ENCODE peak calls at places on chromosomes 11 and 22, in six cellular contexts. F is heart left ventricle, W is fibroblast of the aortic adventitia, O is pancreas, J is tibial nerve, E is sigmoid colon. B is an unnamed sample.

GRCh38 chr11:2775626-2776350 is 76.0 kb upstream of the KCNQ1OT1 start:
- DNase-seq in O (peak), E (peak), J (no peak), W (no peak), F (peak), B (no peak)

GRCh38 chr11:67463680-67464410 is 5.2 kb downstream of the TMEM134 start:
- DNase-seq in W (no peak), F (peak), O (peak), J (peak), E (peak), B (no peak)

GRCh38 chr11:72379384-72380131 is 54.8 kb downstream of the CLPB start:
- DNase-seq in J (no peak), W (no peak), F (no peak), O (no peak), E (no peak), B (no peak)

GRCh38 chr11:111851636-111852035 is 19.7 kb downstream of the ALG9 start:
- DNase-seq in J (no peak), F (no peak), O (no peak), W (peak), E (no peak), B (no peak)

GRCh38 chr11:83449338-83449913 is 163.3 kb upstream of the CCDC90B start:
- DNase-seq in W (no peak), J (no peak), O (no peak), F (no peak), E (no peak), B (no peak)

GRCh38 chr22:44199164-44199563 is 18.4 kb downstream of the PARVG start:
- DNase-seq in E (no peak), J (no peak), W (no peak), F (no peak), O (no peak), B (no peak)

GRCh38 chr11:9462806-9463537 is 2.2 kb downstream of the ZNF143 start:
- DNase-seq in J (no peak), O (no peak), E (no peak), F (no peak), W (peak), B (no peak)

GRCh38 chr11:132220464-132220863 is 850.0 kb downstream of the NTM start:
- DNase-seq in O (no peak), J (no peak), W (peak), E (no peak), F (no peak), B (no peak)

GRCh38 chr11:65110354-65110861 is 1.3 kb upstream of the TM7SF2 start:
- DNase-seq in F (peak), E (peak), O (peak), W (peak), J (peak), B (peak)

GRCh38 chr11:32479291-32479690 is 44.0 kb upstream of the WT1 start:
- DNase-seq in J (no peak), F (no peak), W (no peak), O (no peak), E (no peak), B (no peak)

GRCh38 chr11:116478205-116478604 is 294.6 kb downstream of the BUD13 start:
- DNase-seq in J (no peak), E (no peak), F (no peak), O (no peak), W (no peak), B (no peak)

GRCh38 chr22:23762866-23763578 is at the start of gene C22orf15:
- DNase-seq in O (no peak), F (no peak), W (peak), J (no peak), E (no peak), B (no peak)

GRCh38 chr22:50191041-50191740 is 5.5 kb downstream of the TRABD start:
- DNase-seq in F (peak), O (no peak), E (no peak), W (no peak), J (no peak), B (peak)

GRCh38 chr11:111765320-111765983 is 737 bp downstream of the PPP2R1B start:
- DNase-seq in W (no peak), F (no peak), E (no peak), J (peak), O (peak), B (no peak)

GRCh38 chr11:45092901-45093760 is 53.3 kb upstream of the PRDM11 start:
- DNase-seq in E (no peak), O (no peak), F (no peak), W (peak), J (no peak), B (no peak)

GRCh38 chr22:19919701-19920363 is 21.7 kb upstream of the COMT start:
- DNase-seq in E (no peak), J (no peak), F (no peak), W (no peak), O (no peak), B (no peak)

GRCh38 chr11:112248216-112248615 is 12.4 kb downstream of the PLET1 start:
- DNase-seq in W (peak), J (no peak), E (no peak), O (no peak), F (no peak), B (no peak)

GRCh38 chr22:46657996-46658947 is 38.1 kb downstream of the GRAMD4 start:
- DNase-seq in F (no peak), O (no peak), J (no peak), W (no peak), E (no peak), B (no peak)

GRCh38 chr11:103035656-103036434 is 56.1 kb downstream of the DCUN1D5 start:
- DNase-seq in F (no peak), J (peak), O (peak), W (peak), E (no peak), B (peak)

GRCh38 chr11:66339163-66339675 is 3.0 kb upstream of the RIN1 start:
- DNase-seq in W (no peak), F (peak), J (no peak), E (peak), O (no peak), B (no peak)

GRCh38 chr11:454801-455565 is 4.9 kb downstream of the PTDSS2 start:
- DNase-seq in E (no peak), J (no peak), O (no peak), W (no peak), F (peak), B (no peak)

GRCh38 chr11:118703563-118704106 is 24.2 kb upstream of the TREH start:
- DNase-seq in W (no peak), J (peak), F (no peak), O (no peak), E (peak), B (no peak)

GRCh38 chr11:69304686-69305085 is 10.7 kb downstream of the MYEOV start:
- DNase-seq in E (no peak), W (no peak), O (no peak), F (no peak), J (no peak), B (no peak)

GRCh38 chr22:23401111-23401909 is 178.8 kb downstream of the IGLL1 start:
- DNase-seq in F (no peak), J (no peak), O (peak), E (peak), W (peak), B (no peak)

GRCh38 chr22:20451920-20452319 is 14.3 kb upstream of the SCARF2 start:
- DNase-seq in F (no peak), J (no peak), O (no peak), E (no peak), W (no peak), B (no peak)

GRCh38 chr22:32695451-32695891 is 106.0 kb upstream of the TIMP3 start:
- DNase-seq in J (no peak), F (no peak), O (no peak), E (no peak), W (peak), B (no peak)

GRCh38 chr11:12070446-12071267 is 39.7 kb upstream of the MICAL2 start:
- DNase-seq in E (peak), O (no peak), J (no peak), F (no peak), W (no peak), B (no peak)

GRCh38 chr11:35363246-35364100 is 55.9 kb downstream of the SLC1A2 start:
- DNase-seq in E (peak), W (peak), J (peak), O (no peak), F (no peak), B (no peak)

GRCh38 chr11:61309141-61309540 is 14.0 kb upstream of the VWCE start:
- DNase-seq in O (no peak), E (no peak), F (no peak), W (no peak), J (no peak), B (no peak)

GRCh38 chr11:42595856-42596255 is 715.9 kb upstream of the API5 start:
- DNase-seq in W (no peak), O (no peak), E (no peak), F (no peak), J (no peak), B (no peak)

GRCh38 chr11:64536997-64537396 is 54.0 kb upstream of the SLC22A12 start:
- DNase-seq in O (no peak), W (no peak), J (no peak), F (no peak), E (no peak), B (no peak)

GRCh38 chr11:68889948-68890446 is 13.6 kb downstream of the MRPL21 start:
- DNase-seq in J (peak), E (peak), W (peak), F (no peak), O (no peak), B (no peak)

GRCh38 chr11:60056349-60056969 is at the start of gene MS4A3:
- DNase-seq in O (no peak), F (no peak), J (no peak), W (no peak), E (no peak), B (no peak)

GRCh38 chr11:80365315-80365714 is 924.5 kb upstream of the TENM4 start:
- DNase-seq in O (no peak), E (no peak), F (no peak), W (no peak), J (no peak), B (peak)

GRCh38 chr11:86592659-86593451 is 79.6 kb downstream of the ME3 start:
- DNase-seq in W (peak), F (no peak), E (peak), J (peak), O (peak), B (peak)

GRCh38 chr11:29432719-29433325 is 584.0 kb downstream of the KCNA4 start:
- DNase-seq in O (no peak), J (no peak), E (no peak), F (no peak), W (peak), B (peak)

GRCh38 chr11:76783901-76784813 is 1.0 kb downstream of the TSKU start:
- DNase-seq in E (peak), J (no peak), O (peak), F (peak), W (peak), B (no peak)

GRCh38 chr22:19818264-19819208 is 36.1 kb downstream of the GNB1L start:
- DNase-seq in E (no peak), W (no peak), J (no peak), F (peak), O (no peak), B (no peak)

GRCh38 chr11:66491315-66491935 is 11.2 kb downstream of the DPP3 start:
- DNase-seq in F (no peak), E (no peak), W (no peak), J (no peak), O (no peak), B (no peak)

GRCh38 chr11:494761-495536 is 12.1 kb downstream of the RNH1 start:
- DNase-seq in E (no peak), F (no peak), W (no peak), O (no peak), J (no peak), B (no peak)

DNA sequence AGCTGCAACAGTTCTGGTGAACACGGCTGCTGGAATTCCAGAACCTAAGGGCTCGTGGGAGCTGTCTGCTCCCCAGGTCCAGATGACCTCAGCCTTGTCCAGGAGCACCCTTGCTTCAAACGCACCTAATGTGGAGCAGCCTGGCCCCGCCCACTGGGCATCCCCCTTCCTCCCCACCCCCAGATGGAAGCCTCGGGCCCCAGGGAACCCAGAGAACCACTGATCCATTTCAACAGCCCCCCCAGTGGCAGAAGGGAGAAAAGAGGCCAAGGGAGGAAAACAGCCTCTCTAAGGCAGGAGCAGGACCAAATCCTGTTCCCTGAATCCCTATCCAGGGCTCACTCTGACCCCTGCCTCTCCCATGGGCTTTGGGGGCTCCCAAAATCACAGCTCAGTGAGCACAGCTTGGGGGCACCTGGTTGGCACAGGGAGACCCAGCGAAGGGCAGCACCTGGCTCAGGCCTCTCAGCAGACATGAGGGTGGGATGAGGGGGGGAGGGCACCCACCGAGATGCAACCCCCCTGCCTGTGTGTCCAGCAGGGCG is 1.2 kb downstream of the CYTH4 start:
- DNase-seq in E (no peak), J (no peak), O (no peak), W (no peak), F (peak), B (peak)
- TF ChIP-seq CTCF in E (no peak), J (no peak), O (no peak), W (peak), F (no peak), B (peak)

GRCh38 chr11:89201138-89201537 is 23.5 kb downstream of the TYR start:
- DNase-seq in J (no peak), O (no peak), F (no peak), W (no peak), E (no peak), B (no peak)

GRCh38 chr11:89203814-89204213 is 26.1 kb downstream of the TYR start:
- DNase-seq in E (no peak), W (no peak), O (no peak), J (no peak), F (no peak), B (no peak)

GRCh38 chr11:89205378-89205777 is 27.7 kb downstream of the TYR start:
- DNase-seq in O (no peak), W (no peak), E (no peak), J (no peak), F (no peak), B (no peak)
- TF ChIP-seq CTCF in O (no peak), W (no peak), E (no peak), J (no peak), F (no peak), B (no peak)

GRCh38 chr11:47007579-47007978 is 71.0 kb downstream of the CSTPP1 start:
- DNase-seq in W (peak), F (no peak), E (no peak), J (no peak), O (no peak), B (no peak)
- TF ChIP-seq CTCF in W (no peak), F (no peak), E (no peak), J (no peak), O (no peak), B (no peak)

DNA sequence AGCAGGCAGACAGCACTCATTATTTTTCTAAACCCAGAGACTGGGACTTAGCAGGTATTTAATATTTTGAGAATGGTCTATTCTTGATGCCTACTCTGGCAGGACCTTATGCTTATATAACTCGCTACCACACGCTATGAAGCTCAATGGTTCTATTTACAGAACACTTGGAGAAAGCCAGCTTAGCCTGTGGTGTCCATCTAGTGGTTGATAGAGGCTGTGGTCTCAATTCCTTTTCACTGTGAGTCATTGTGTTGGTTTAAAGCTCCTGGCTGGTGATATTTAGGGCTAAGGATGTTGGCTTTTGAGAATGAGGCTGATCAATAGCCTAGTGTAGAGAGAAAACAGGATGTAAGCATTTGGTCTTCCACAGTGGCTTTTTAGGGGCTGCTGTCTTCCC is 206.4 kb downstream of the DBX1 start:
- DNase-seq in O (peak), W (peak), J (no peak), E (no peak), F (no peak), B (no peak)
- TF ChIP-seq CTCF in O (peak), W (peak), J (no peak), E (no peak), F (peak), B (no peak)

DNA sequence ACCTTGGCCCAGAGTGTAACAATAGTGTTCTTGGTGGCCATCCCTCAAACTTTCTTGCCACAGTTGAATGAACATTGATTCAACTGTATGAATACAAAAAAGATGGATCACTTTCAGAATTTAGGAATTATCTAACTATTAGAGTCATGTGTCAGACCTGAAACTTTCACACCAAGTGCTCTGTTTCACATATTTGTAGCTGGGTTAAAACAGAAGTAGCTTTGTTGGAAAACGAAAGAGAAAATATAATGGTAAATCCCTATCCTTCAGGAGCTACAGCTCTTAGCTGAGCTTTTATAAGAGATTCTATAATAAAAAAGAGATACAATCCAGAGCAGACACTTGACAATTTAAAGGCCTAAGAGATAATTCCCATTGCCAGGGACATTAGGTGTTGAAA is 719.3 kb downstream of the JRKL start:
- DNase-seq in O (no peak), E (no peak), F (no peak), J (no peak), W (no peak), B (no peak)
- TF ChIP-seq CTCF in O (no peak), E (no peak), F (no peak), J (no peak), W (no peak), B (no peak)

GRCh38 chr22:29840498-29840897 is 2.4 kb upstream of the ASCC2 start:
- DNase-seq in E (no peak), O (no peak), F (no peak), W (no peak), J (no peak), B (no peak)

GRCh38 chr22:29838599-29838956 is 504 bp upstream of the ASCC2 start:
- DNase-seq in F (no peak), O (no peak), J (no peak), E (no peak), W (no peak), B (no peak)

GRCh38 chr22:29842172-29842571 is 4.1 kb upstream of the ASCC2 start:
- DNase-seq in E (no peak), O (no peak), W (no peak), J (no peak), F (no peak), B (no peak)

GRCh38 chr22:29833392-29833949 is 4.6 kb downstream of the ASCC2 start:
- DNase-seq in O (no peak), W (no peak), E (no peak), F (no peak), J (no peak), B (no peak)

DNA sequence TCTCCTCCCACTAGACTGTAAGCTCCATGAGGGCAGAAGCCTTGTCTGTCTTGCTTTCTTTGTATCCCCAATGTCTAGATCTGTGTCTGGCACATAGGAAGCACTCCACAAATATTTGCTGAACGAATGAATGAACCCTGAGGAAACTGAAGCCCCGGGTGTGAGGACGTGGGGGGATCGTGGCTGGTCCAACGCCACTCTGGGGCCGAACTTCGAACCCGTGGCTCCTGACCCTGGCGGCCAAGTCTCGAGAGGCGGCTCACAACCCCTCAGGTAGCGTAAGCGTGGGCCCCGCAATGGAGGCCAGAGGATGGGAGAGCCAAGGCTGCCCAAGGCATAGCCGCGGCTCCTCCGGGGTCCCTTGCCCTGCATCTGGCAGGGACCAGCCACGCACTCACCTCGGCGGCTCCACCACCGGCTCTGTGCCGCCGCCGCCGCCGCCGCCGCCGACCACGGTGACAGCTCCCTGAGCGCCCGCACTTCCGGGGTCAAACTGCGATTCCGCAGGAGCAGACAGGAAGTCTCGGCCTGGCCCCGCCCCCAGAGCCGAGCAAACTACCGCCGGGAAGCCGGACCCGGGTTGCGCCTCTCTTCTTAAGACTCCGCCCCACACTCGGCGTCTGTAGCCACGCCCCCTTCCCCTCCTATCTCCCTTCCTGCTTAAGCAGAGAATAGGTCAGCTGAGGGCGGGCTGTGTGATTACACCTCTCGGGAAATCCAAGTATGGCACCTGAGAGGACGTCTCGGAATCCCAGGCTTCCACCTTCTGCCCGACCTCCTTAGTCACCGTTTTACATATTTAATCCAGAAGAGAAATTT is at the start of gene ASCC2:
- DNase-seq in J (peak), F (peak), O (peak), E (peak), W (peak), B (peak)
- TF ChIP-seq CTCF in J (peak), F (peak), O (no peak), E (no peak), W (no peak), B (no peak)

DNA sequence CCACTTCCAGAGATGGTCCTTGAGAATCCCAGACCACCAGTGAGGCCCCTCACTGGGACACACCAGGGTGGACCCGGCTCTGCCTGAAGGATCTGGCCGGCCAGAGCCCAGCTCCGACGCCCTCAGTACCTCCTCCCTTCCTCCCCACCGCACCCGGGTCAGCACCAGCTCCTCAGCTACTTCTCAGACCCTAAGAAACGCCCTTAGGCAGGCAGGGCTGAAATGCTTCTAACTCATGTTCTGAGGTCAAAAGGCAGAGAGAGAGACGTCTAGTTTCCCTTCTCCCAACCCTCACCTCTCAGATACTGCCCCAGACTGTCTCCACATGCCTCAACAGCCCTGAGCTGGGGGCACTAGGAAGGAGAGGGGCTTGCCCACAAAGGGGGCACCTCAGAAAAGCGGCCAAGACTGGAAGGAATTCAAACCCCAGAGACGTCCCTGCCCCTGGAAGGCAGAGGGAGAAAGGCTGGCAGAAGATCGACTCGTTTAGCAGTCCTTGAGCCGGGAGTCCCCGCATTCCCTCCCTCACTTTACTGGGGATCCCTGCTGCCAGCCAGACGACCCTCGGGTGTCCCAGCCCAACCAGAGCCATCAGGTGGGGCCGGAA is 539 bp downstream of the USH1C start:
- DNase-seq in O (no peak), J (no peak), F (no peak), W (no peak), E (no peak), B (no peak)
- TF ChIP-seq CTCF in O (no peak), J (no peak), F (no peak), W (no peak), E (no peak), B (no peak)

B was measured in GM10248.